ENCODE peak calls at places on chromosomes 6 and 20, in nine cellular contexts. U is HCT116; N is ovary; E is tibial artery; Z is CD4-positive, CD25-positive, alpha-beta regulatory T cell; R is K562; J is pancreas; S is left ventricle myocardium inferior; L is bronchial epithelial cell. A is an unnamed sample.

GRCh38 chr20:62936996-62937352 is 973 bp upstream of the GID8 start:
- DNase-seq in E (no peak), U (no peak), Z (no peak), J (no peak), S (no peak), R (no peak), N (no peak), L (peak; percentile 68), A (no peak)

GRCh38 chr6:117573006-117573680 is 29.2 kb downstream of the GOPC start:
- DNase-seq in R (no peak), L (peak; percentile 73), U (no peak), J (no peak), E (no peak), N (no peak), S (no peak), Z (no peak), A (no peak)

GRCh38 chr6:47631248-47632196 is 66.9 kb upstream of the ADGRF4 start:
- DNase-seq in E (no peak), U (peak; percentile 55), R (peak; percentile 48), S (no peak), L (peak; percentile 71), Z (peak; percentile 37), J (no peak), N (no peak), A (peak; percentile 23)

GRCh38 chr6:24340998-24341934 is 16.6 kb downstream of the DCDC2 start:
- DNase-seq in L (peak; percentile 44), E (no peak), J (peak; percentile 28), U (no peak), N (no peak), R (no peak), S (no peak), Z (no peak), A (no peak)

GRCh38 chr6:4608361-4609115 is 167.7 kb upstream of the CDYL start:
- DNase-seq in N (no peak), J (no peak), S (no peak), E (no peak), Z (no peak), R (no peak), U (no peak), L (no peak), A (no peak)

GRCh38 chr20:22093122-22093521 is 387.7 kb downstream of the PAX1 start:
- DNase-seq in R (no peak), U (no peak), S (no peak), Z (no peak), L (no peak), E (no peak), J (no peak), N (no peak), A (no peak)

GRCh38 chr6:164247106-164247505 is 832.6 kb downstream of the QKI start:
- DNase-seq in R (no peak), U (no peak), J (no peak), L (no peak), E (no peak), Z (no peak), N (no peak), S (no peak), A (no peak)

GRCh38 chr20:63693079-63693974 is 3.1 kb upstream of the TNFRSF6B start:
- DNase-seq in L (no peak), U (no peak), Z (no peak), J (no peak), R (no peak), E (no peak), N (no peak), S (no peak), A (no peak)

GRCh38 chr20:9331707-9332435 is 182.5 kb upstream of the LAMP5 start:
- DNase-seq in N (no peak), L (no peak), Z (no peak), S (no peak), E (no peak), U (no peak), R (no peak), J (no peak), A (no peak)

GRCh38 chr6:71400852-71401251 is 112.2 kb downstream of the OGFRL1 start:
- DNase-seq in U (no peak), L (no peak), R (no peak), J (no peak), Z (no peak), E (no peak), S (no peak), N (no peak), A (no peak)

GRCh38 chr6:25950297-25950696 is 12.3 kb upstream of the TRIM38 start:
- DNase-seq in N (no peak), Z (no peak), J (no peak), L (no peak), R (no peak), S (no peak), E (no peak), U (no peak), A (peak; percentile 36)

GRCh38 chr20:10861086-10861485 is 187.3 kb upstream of the JAG1 start:
- DNase-seq in N (no peak), L (peak; percentile 93), U (no peak), R (no peak), E (no peak), J (no peak), Z (no peak), S (no peak), A (no peak)

GRCh38 chr20:51396365-51396909 is 146.1 kb downstream of the NFATC2 start:
- DNase-seq in S (no peak), J (no peak), R (no peak), U (no peak), E (no peak), Z (no peak), L (no peak), N (no peak), A (no peak)

GRCh38 chr20:44516491-44516890 is 5.4 kb downstream of the SERINC3 start:
- DNase-seq in N (no peak), S (no peak), J (no peak), E (peak; percentile 45), R (no peak), L (no peak), U (no peak), Z (no peak), A (peak; percentile 46)

GRCh38 chr20:44522841-44523240 is 971 bp upstream of the SERINC3 start:
- DNase-seq in R (no peak), S (no peak), U (no peak), L (no peak), Z (no peak), N (no peak), J (no peak), E (no peak), A (no peak)

GRCh38 chr20:44513871-44514270 is 8.0 kb downstream of the SERINC3 start:
- DNase-seq in R (no peak), E (no peak), L (no peak), Z (no peak), S (no peak), J (no peak), U (no peak), N (no peak), A (no peak)

GRCh38 chr20:44521484-44522481 is at the start of gene SERINC3:
- DNase-seq in E (peak; percentile 96), N (peak; percentile 96), S (peak; percentile 95), Z (peak; percentile 98), J (peak; percentile 96), L (peak; percentile 92), U (peak; percentile 78), R (peak; percentile 96), A (peak; percentile 93)

DNA sequence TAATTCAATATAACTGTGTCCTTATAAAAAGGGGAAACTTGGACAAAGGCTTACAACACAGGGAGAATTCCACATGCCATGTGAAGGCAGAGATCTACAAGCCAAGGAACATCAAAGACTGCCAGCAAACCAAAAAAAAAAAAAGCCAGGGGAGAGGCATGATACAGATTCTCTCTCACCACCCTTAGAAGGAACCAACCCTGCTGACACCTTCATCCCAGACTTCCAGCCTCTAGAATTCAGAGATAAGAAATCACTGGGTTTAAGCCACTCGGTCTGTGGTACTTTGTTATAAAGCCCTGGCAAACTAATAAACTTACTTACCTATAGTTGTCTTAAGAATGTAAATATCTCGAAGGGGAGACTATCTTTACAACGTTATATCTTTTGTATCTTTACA is 4.4 kb downstream of the SERINC3 start:
- DNase-seq in E (no peak), N (no peak), U (no peak), R (no peak), J (no peak), L (no peak), S (no peak), Z (no peak), A (no peak)
- H3K4me3 ChIP-seq in E (no peak overlapping the region), N (no peak overlapping the region), U (no peak overlapping the region), R (no peak overlapping the region), J (no peak overlapping the region), L (no peak overlapping the region), S (no peak overlapping the region), Z (peak overlapping the region; percentile 43), A (no peak overlapping the region)

DNA sequence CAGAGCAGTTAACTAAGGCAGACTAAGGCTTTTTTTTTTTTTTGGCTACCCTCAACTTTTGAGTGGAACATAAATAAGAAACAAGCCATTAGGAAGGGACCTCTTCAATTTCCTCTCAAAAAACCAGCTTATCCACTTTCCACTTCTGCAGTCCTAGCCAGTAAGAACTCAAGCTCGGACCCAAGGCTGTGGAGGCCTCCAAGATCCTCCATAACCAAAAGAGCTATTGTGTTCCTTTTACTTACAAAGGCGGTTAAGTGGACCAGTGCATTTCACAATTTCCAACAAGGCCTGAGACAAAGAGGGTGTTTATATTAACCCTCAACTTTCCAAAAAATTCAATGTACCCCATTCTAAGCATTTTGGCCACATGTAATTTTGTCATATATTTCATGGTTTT is 5.2 kb downstream of the KCNK5 start:
- DNase-seq in J (no peak), R (no peak), L (no peak), S (no peak), E (no peak), Z (no peak), U (no peak), N (no peak), A (no peak)
- H3K4me3 ChIP-seq in J (no peak overlapping the region), R (peak overlapping the region; percentile 9), L (no peak overlapping the region), S (no peak overlapping the region), E (no peak overlapping the region), Z (no peak overlapping the region), U (no peak overlapping the region), N (no peak overlapping the region), A (no peak overlapping the region)

GRCh38 chr6:12295558-12296254 is 5.5 kb downstream of the EDN1 start:
- DNase-seq in N (no peak), Z (no peak), L (no peak), R (no peak), E (no peak), U (no peak), J (no peak), S (no peak), A (no peak)
- H3K4me3 ChIP-seq in N (no peak overlapping the region), Z (no peak overlapping the region), L (no peak overlapping the region), R (no peak overlapping the region), E (peak overlapping the region; percentile 33), U (no peak overlapping the region), J (no peak overlapping the region), S (peak overlapping the region; percentile 4), A (no peak overlapping the region)

DNA sequence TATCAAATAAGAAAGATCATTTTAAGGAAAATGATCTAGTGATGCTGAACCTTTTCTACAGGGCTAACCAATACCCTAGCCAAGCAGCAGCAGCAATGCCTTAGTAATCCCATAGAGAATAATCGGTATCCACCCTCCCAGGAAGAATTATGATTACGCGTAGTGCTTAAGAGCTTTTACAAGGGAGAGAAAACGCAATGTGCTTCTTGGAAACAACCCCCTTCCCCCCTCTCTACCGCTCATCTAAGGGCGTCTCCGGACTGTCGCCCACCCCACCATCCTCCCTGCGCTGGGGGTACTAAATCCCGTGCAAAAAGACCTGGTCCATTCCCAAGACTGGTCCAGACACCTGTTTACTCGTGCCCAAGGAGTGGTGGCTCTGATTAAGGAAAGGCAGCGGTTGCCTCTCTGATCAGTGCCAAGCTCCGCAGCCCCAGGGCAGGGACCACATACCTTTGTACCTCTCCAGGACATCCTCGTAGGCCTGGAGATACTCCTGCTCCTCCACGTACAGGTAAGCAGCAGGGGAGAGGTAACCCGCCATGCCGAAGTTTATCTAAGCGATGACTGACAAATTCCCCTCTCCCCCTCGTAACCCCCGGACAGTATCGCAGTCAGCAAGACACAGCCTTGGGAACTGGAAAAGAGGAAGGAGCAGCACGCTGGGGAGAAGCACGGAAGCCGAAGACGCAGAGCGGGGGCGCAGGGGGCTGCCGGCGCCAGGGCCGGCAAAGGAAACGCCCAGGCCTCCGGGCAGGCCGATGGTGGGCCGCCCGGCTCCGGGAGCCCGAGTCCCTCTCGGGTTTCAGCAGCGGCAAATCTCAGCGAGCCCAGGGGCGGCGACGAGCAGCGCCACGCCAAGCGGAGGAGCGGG is 112.1 kb upstream of the BEND6 start:
- DNase-seq in Z (no peak), S (peak; percentile 39), L (no peak), J (no peak), N (peak; percentile 60), U (no peak), E (peak; percentile 32), R (no peak), A (peak; percentile 77)
- H3K4me3 ChIP-seq in Z (no peak overlapping the region), S (peak overlapping the region; percentile 78), L (peak overlapping the region; percentile 46), J (peak overlapping the region; percentile 31), N (peak overlapping the region; percentile 75), U (peak overlapping the region; percentile 87), E (peak overlapping the region; percentile 86), R (peak overlapping the region; percentile 20), A (peak overlapping the region; percentile 73)